ENCODE peak calls at places on chromosomes 13 and 19, in eight cellular contexts. One of them, this sample, is unnamed.
A peak's percentile ranks its signal among the peaks of the same experiment; 100 is the strongest.

GRCh38 chr19:16915135-16915534 is 26.3 kb downstream of the F2RL3 start:
- DNase-seq in sciatic nerve: no peak
- DNase-seq in Karpas-422: no peak
- DNase-seq in lung microvascular endothelial cell: no peak
- DNase-seq in fibroblast of the conjunctiva: no peak
- DNase-seq in activated CD4-positive, alpha-beta T cell treated with anti-CD3 and anti-CD28 coated beads for 48 hours: no peak
- DNase-seq in GM23248: no peak
- DNase-seq in stimulated activated CD8-positive, alpha-beta memory T cell treated with anti-CD3 and anti-CD28 coated beads, Interleukin-7, amount 100 ng/mL, for 1 hour: no peak
- DNase-seq in this sample: no peak

GRCh38 chr13:50340146-50340545 is 324.9 kb downstream of the KCNRG start:
- DNase-seq in activated CD4-positive, alpha-beta T cell treated with anti-CD3 and anti-CD28 coated beads for 48 hours: no peak
- DNase-seq in lung microvascular endothelial cell: no peak
- DNase-seq in sciatic nerve: no peak
- DNase-seq in fibroblast of the conjunctiva: no peak
- DNase-seq in stimulated activated CD8-positive, alpha-beta memory T cell treated with anti-CD3 and anti-CD28 coated beads, Interleukin-7, amount 100 ng/mL, for 1 hour: no peak
- DNase-seq in Karpas-422: no peak
- DNase-seq in GM23248: no peak
- DNase-seq in this sample: no peak

GRCh38 chr19:36115453-36116343 is at the start of gene TBCB:
- DNase-seq in GM23248: peak; percentile 61
- DNase-seq in Karpas-422: peak; percentile 81
- DNase-seq in lung microvascular endothelial cell: peak; percentile 20
- DNase-seq in sciatic nerve: peak; percentile 92
- DNase-seq in activated CD4-positive, alpha-beta T cell treated with anti-CD3 and anti-CD28 coated beads for 48 hours: peak; percentile 91
- DNase-seq in stimulated activated CD8-positive, alpha-beta memory T cell treated with anti-CD3 and anti-CD28 coated beads, Interleukin-7, amount 100 ng/mL, for 1 hour: peak; percentile 76
- DNase-seq in fibroblast of the conjunctiva: no peak
- DNase-seq in this sample: peak; percentile 31

GRCh38 chr19:56547535-56547934 is 8.8 kb downstream of the ZFP28 start:
- DNase-seq in stimulated activated CD8-positive, alpha-beta memory T cell treated with anti-CD3 and anti-CD28 coated beads, Interleukin-7, amount 100 ng/mL, for 1 hour: no peak
- DNase-seq in sciatic nerve: no peak
- DNase-seq in fibroblast of the conjunctiva: no peak
- DNase-seq in GM23248: no peak
- DNase-seq in activated CD4-positive, alpha-beta T cell treated with anti-CD3 and anti-CD28 coated beads for 48 hours: no peak
- DNase-seq in Karpas-422: peak; percentile 48
- DNase-seq in lung microvascular endothelial cell: no peak
- DNase-seq in this sample: no peak

GRCh38 chr13:45392811-45393210 is 25.4 kb downstream of the SLC25A30 start:
- DNase-seq in Karpas-422: no peak
- DNase-seq in sciatic nerve: no peak
- DNase-seq in activated CD4-positive, alpha-beta T cell treated with anti-CD3 and anti-CD28 coated beads for 48 hours: no peak
- DNase-seq in lung microvascular endothelial cell: no peak
- DNase-seq in fibroblast of the conjunctiva: no peak
- DNase-seq in GM23248: no peak
- DNase-seq in stimulated activated CD8-positive, alpha-beta memory T cell treated with anti-CD3 and anti-CD28 coated beads, Interleukin-7, amount 100 ng/mL, for 1 hour: no peak
- DNase-seq in this sample: no peak

GRCh38 chr19:35451278-35452096 is 3.4 kb downstream of the FFAR2 start:
- DNase-seq in sciatic nerve: no peak
- DNase-seq in fibroblast of the conjunctiva: no peak
- DNase-seq in activated CD4-positive, alpha-beta T cell treated with anti-CD3 and anti-CD28 coated beads for 48 hours: peak; percentile 41
- DNase-seq in GM23248: no peak
- DNase-seq in Karpas-422: peak; percentile 60
- DNase-seq in lung microvascular endothelial cell: no peak
- DNase-seq in stimulated activated CD8-positive, alpha-beta memory T cell treated with anti-CD3 and anti-CD28 coated beads, Interleukin-7, amount 100 ng/mL, for 1 hour: no peak
- DNase-seq in this sample: no peak

GRCh38 chr19:17332677-17333581 is 1.7 kb downstream of the ANO8 start:
- DNase-seq in GM23248: peak; percentile 62
- DNase-seq in Karpas-422: peak; percentile 95
- DNase-seq in sciatic nerve: no peak
- DNase-seq in stimulated activated CD8-positive, alpha-beta memory T cell treated with anti-CD3 and anti-CD28 coated beads, Interleukin-7, amount 100 ng/mL, for 1 hour: no peak
- DNase-seq in fibroblast of the conjunctiva: no peak
- DNase-seq in activated CD4-positive, alpha-beta T cell treated with anti-CD3 and anti-CD28 coated beads for 48 hours: peak; percentile 81
- DNase-seq in lung microvascular endothelial cell: peak; percentile 60
- DNase-seq in this sample: peak; percentile 63

GRCh38 chr19:30406220-30406944 is 34.2 kb downstream of the ZNF536 start:
- DNase-seq in sciatic nerve: no peak
- DNase-seq in stimulated activated CD8-positive, alpha-beta memory T cell treated with anti-CD3 and anti-CD28 coated beads, Interleukin-7, amount 100 ng/mL, for 1 hour: no peak
- DNase-seq in fibroblast of the conjunctiva: no peak
- DNase-seq in GM23248: peak; percentile 50
- DNase-seq in Karpas-422: peak; percentile 85
- DNase-seq in activated CD4-positive, alpha-beta T cell treated with anti-CD3 and anti-CD28 coated beads for 48 hours: no peak
- DNase-seq in lung microvascular endothelial cell: no peak
- DNase-seq in this sample: no peak

GRCh38 chr13:46489586-46490023 is 63.4 kb upstream of the LRCH1 start:
- DNase-seq in sciatic nerve: no peak
- DNase-seq in lung microvascular endothelial cell: no peak
- DNase-seq in activated CD4-positive, alpha-beta T cell treated with anti-CD3 and anti-CD28 coated beads for 48 hours: no peak
- DNase-seq in GM23248: peak; percentile 96
- DNase-seq in Karpas-422: no peak
- DNase-seq in fibroblast of the conjunctiva: peak; percentile 79
- DNase-seq in stimulated activated CD8-positive, alpha-beta memory T cell treated with anti-CD3 and anti-CD28 coated beads, Interleukin-7, amount 100 ng/mL, for 1 hour: no peak
- DNase-seq in this sample: peak; percentile 98

GRCh38 chr13:96460571-96460970 is 370.7 kb downstream of the HS6ST3 start:
- DNase-seq in activated CD4-positive, alpha-beta T cell treated with anti-CD3 and anti-CD28 coated beads for 48 hours: no peak
- DNase-seq in stimulated activated CD8-positive, alpha-beta memory T cell treated with anti-CD3 and anti-CD28 coated beads, Interleukin-7, amount 100 ng/mL, for 1 hour: no peak
- DNase-seq in Karpas-422: no peak
- DNase-seq in fibroblast of the conjunctiva: no peak
- DNase-seq in sciatic nerve: no peak
- DNase-seq in lung microvascular endothelial cell: no peak
- DNase-seq in GM23248: no peak
- DNase-seq in this sample: peak; percentile 1

GRCh38 chr13:77928909-77929308 is 10.3 kb upstream of the EDNRB start:
- DNase-seq in activated CD4-positive, alpha-beta T cell treated with anti-CD3 and anti-CD28 coated beads for 48 hours: no peak
- DNase-seq in lung microvascular endothelial cell: peak; percentile 83
- DNase-seq in fibroblast of the conjunctiva: no peak
- DNase-seq in Karpas-422: no peak
- DNase-seq in stimulated activated CD8-positive, alpha-beta memory T cell treated with anti-CD3 and anti-CD28 coated beads, Interleukin-7, amount 100 ng/mL, for 1 hour: no peak
- DNase-seq in sciatic nerve: no peak
- DNase-seq in GM23248: no peak
- DNase-seq in this sample: peak; percentile 31

This sample was measured in fibroblast of mammary gland.